ENCODE peak calls at places on chromosome 4, in four cellular contexts. V, Y, I and T are unnamed samples.

GRCh38 chr4:150236626-150237025 is 158.4 kb downstream of the DCLK2 start:
- DNase-seq in Y (no peak), I (no peak), V (no peak), T (no peak)

GRCh38 chr4:10460313-10461047 is 3.3 kb upstream of the ZNF518B start:
- DNase-seq in Y (no peak), I (peak; percentile 9), V (no peak), T (no peak)

GRCh38 chr4:112523764-112524505 is 8.0 kb upstream of the NEUROG2 start:
- DNase-seq in Y (peak; percentile 58), I (peak; percentile 74), V (peak; percentile 92), T (no peak)

GRCh38 chr4:25938251-25939186 is 24.5 kb downstream of the SMIM20 start:
- DNase-seq in Y (no peak), I (no peak), V (no peak), T (no peak)

GRCh38 chr4:76305971-76306881 is at the start of gene STBD1:
- DNase-seq in V (peak; percentile 81), Y (peak; percentile 62), I (peak; percentile 40), T (peak; percentile 22)

GRCh38 chr4:110516106-110516922 is 40.4 kb downstream of the ENPEP start:
- DNase-seq in Y (peak; percentile 49), V (peak; percentile 89), I (peak; percentile 75), T (peak; percentile 62)

GRCh38 chr4:107930821-107931774 is at the start of gene CYP2U1:
- DNase-seq in V (peak; percentile 92), Y (peak; percentile 65), I (peak; percentile 85), T (peak; percentile 79)

GRCh38 chr4:14871676-14872430 is 130.4 kb upstream of the CPEB2 start:
- DNase-seq in Y (peak; percentile 49), V (peak; percentile 72), I (no peak), T (no peak)

GRCh38 chr4:47160095-47160494 is 128.7 kb downstream of the GABRB1 start:
- DNase-seq in I (no peak), Y (peak; percentile 29), V (no peak), T (no peak)

GRCh38 chr4:16820304-16820703 is 78.1 kb downstream of the LDB2 start:
- DNase-seq in I (no peak), V (peak; percentile 75), Y (no peak), T (no peak)

DNA sequence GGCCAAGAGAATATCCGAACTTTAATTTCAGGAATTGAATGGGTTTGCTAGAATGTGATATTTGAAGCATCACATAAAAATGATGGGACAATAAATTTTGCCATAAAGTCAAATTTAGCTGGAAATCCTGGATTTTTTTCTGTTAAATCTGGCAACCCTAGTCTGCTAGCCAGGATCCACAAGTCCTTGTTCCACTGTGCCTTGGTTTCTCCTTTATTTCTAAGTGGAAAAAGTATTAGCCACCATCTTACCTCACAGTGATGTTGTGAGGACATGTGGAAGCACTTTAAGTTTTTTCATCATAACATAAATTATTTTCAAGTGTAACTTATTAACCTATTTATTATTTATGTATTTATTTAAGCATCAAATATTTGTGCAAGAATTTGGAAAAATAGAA is 2.4 kb downstream of the CXCL8 start:
- DNase-seq in V (no peak), Y (no peak), I (no peak), T (no peak)
- H3K27ac ChIP-seq in V (no peak overlapping the region), Y (peak overlapping the region; percentile 77), I (no peak overlapping the region), T (no peak overlapping the region)

GRCh38 chr4:159979953-159980352 is 877.1 kb downstream of the RAPGEF2 start:
- DNase-seq in V (no peak), Y (no peak), I (no peak), T (no peak)
- H3K27ac ChIP-seq in V (no peak overlapping the region), Y (no peak overlapping the region), I (no peak overlapping the region), T (no peak overlapping the region)

GRCh38 chr4:165506780-165507305 is 128.0 kb downstream of the CPE start:
- DNase-seq in I (no peak), Y (no peak), V (no peak), T (no peak)
- H3K27ac ChIP-seq in I (no peak overlapping the region), Y (no peak overlapping the region), V (no peak overlapping the region), T (no peak overlapping the region)

DNA sequence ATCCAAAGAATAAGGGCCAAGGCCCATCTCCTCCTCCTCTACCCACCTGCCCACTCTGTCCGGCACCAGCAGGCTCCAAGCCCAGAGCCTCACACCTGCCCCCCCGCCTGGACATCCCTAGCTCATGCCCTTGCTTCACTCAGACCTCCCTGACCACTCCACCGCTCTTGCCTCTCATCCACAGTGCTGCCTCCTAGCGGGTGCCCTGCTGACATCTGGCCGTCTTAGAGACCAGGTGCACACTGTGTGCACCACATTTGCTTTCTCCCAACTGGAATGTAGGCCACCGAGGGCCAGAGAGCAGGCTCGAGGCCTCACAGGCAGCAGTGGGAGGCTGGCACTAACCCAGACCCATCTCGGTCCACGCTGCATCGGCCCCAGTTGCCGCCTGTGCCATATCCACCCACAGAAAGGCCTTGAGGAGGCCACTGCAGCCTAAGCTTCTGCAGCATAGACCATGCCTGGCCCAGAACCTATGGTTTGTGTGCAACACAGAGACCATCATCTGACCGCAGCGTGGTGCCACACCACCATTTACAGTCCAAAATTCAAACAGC is 13.5 kb downstream of the LETM1 start:
- DNase-seq in I (no peak), Y (no peak), V (no peak), T (no peak)
- H3K27ac ChIP-seq in I (no peak overlapping the region), Y (no peak overlapping the region), V (no peak overlapping the region), T (no peak overlapping the region)